ENCODE peak calls at places on chromosomes 2 and 18, in five cellular contexts. H, F, G, X and E are unnamed samples.

GRCh38 chr2:182868049-182868422 is 1.6 kb upstream of the FRZB start:
- DNase-seq in F (no peak), G (no peak), X (no peak), H (no peak), E (no peak)

GRCh38 chr2:215848146-215848545 is 165.2 kb downstream of the MREG start:
- DNase-seq in H (no peak), F (no peak), X (no peak), G (no peak), E (no peak)

GRCh38 chr18:74457743-74458465 is 796 bp upstream of the DIPK1C start:
- DNase-seq in X (peak), G (peak), F (no peak), H (no peak), E (no peak)

GRCh38 chr18:58394607-58395425 is 234.1 kb downstream of the ALPK2 start:
- DNase-seq in H (no peak), F (no peak), X (no peak), G (no peak), E (no peak)

GRCh38 chr2:150144546-150145305 is 342.7 kb downstream of the RND3 start:
- DNase-seq in F (no peak), H (no peak), G (no peak), X (no peak), E (no peak)

GRCh38 chr2:191923652-191923997 is 76.7 kb upstream of the CAVIN2 start:
- DNase-seq in G (no peak), X (no peak), F (no peak), H (no peak), E (no peak)

GRCh38 chr2:52264911-52265310 is 1233.0 kb upstream of the NRXN1 start:
- DNase-seq in H (no peak), F (no peak), X (no peak), G (no peak), E (no peak)

GRCh38 chr2:37657471-37657870 is 14.0 kb downstream of the CDC42EP3 start:
- DNase-seq in G (no peak), X (no peak), F (no peak), H (no peak), E (no peak)

GRCh38 chr18:22152093-22152492 is 17.3 kb upstream of the GATA6 start:
- DNase-seq in F (no peak), X (no peak), H (no peak), G (peak), E (no peak)

GRCh38 chr18:34801769-34802168 is 91.7 kb downstream of the DTNA start:
- DNase-seq in F (no peak), G (no peak), H (no peak), X (no peak), E (no peak)

GRCh38 chr2:20621366-20622295 is 29.3 kb downstream of the HS1BP3 start:
- DNase-seq in G (peak), X (no peak), F (peak), H (no peak), E (no peak)

GRCh38 chr2:121902171-121902591 is 146.7 kb downstream of the TSN start:
- DNase-seq in F (no peak), X (peak), G (peak), H (no peak), E (no peak)

GRCh38 chr2:213640742-213641425 is 356.6 kb downstream of the SPAG16 start:
- DNase-seq in X (no peak), G (no peak), H (no peak), F (no peak), E (no peak)

GRCh38 chr18:28657836-28658410 is 481.0 kb upstream of the CDH2 start:
- DNase-seq in X (no peak), H (no peak), G (no peak), F (no peak), E (no peak)

GRCh38 chr2:236254021-236254420 is 10.2 kb downstream of the ASB18 start:
- DNase-seq in X (no peak), G (no peak), F (no peak), H (no peak), E (no peak)

GRCh38 chr2:196836440-196836839 is 27.3 kb upstream of the C2orf66 start:
- DNase-seq in F (no peak), H (no peak), X (no peak), G (no peak), E (no peak)

GRCh38 chr2:152054593-152054992 is 44.3 kb downstream of the CACNB4 start:
- DNase-seq in F (no peak), H (no peak), G (no peak), X (no peak), E (no peak)

GRCh38 chr2:121211689-121212151 is 73.3 kb downstream of the TFCP2L1 start:
- DNase-seq in F (no peak), H (no peak), X (no peak), G (no peak), E (no peak)

GRCh38 chr2:204771693-204772092 is 226.4 kb downstream of the PARD3B start:
- DNase-seq in X (no peak), H (no peak), F (no peak), G (no peak), E (no peak)

GRCh38 chr2:46803551-46803885 is 112.1 kb downstream of the MCFD2 start:
- DNase-seq in G (peak), F (no peak), X (no peak), H (no peak), E (no peak)

GRCh38 chr2:128781888-128782385 is 463.3 kb upstream of the HS6ST1 start:
- DNase-seq in X (no peak), F (no peak), G (peak), H (no peak), E (no peak)

GRCh38 chr18:57581301-57581934 is 5.1 kb downstream of the FECH start:
- DNase-seq in H (no peak), G (no peak), X (peak), F (no peak), E (no peak)

GRCh38 chr2:71893646-71894045 is 254.0 kb downstream of the CYP26B1 start:
- DNase-seq in X (no peak), G (peak), H (no peak), F (no peak), E (no peak)

GRCh38 chr2:138780451-138780880 is 276 bp upstream of the NXPH2 start:
- DNase-seq in X (no peak), F (no peak), G (no peak), H (no peak), E (no peak)

GRCh38 chr2:232365621-232366321 is 12.8 kb upstream of the ALPP start:
- DNase-seq in X (no peak), G (peak), F (no peak), H (no peak), E (peak)

GRCh38 chr2:144703852-144704324 is 184.0 kb upstream of the ZEB2 start:
- DNase-seq in H (peak), X (no peak), G (no peak), F (peak), E (peak)

GRCh38 chr18:74806700-74807416 is 209.2 kb downstream of the ZNF407 start:
- DNase-seq in H (no peak), F (no peak), G (no peak), X (no peak), E (no peak)

GRCh38 chr18:80229342-80229741 is 18.0 kb downstream of the PARD6G start:
- DNase-seq in G (peak), F (no peak), H (no peak), X (peak), E (no peak)

GRCh38 chr2:23618696-23619530 is 233.9 kb downstream of the KLHL29 start:
- DNase-seq in H (no peak), F (no peak), G (no peak), X (no peak), E (no peak)

GRCh38 chr18:808086-808485 is 4.0 kb downstream of the YES1 start:
- DNase-seq in F (no peak), G (no peak), X (no peak), H (no peak), E (peak)

GRCh38 chr18:41331661-41332060 is 623.4 kb upstream of the PIK3C3 start:
- DNase-seq in H (no peak), X (no peak), F (no peak), G (no peak), E (no peak)

GRCh38 chr2:207119048-207119447 is 46.7 kb downstream of the KLF7 start:
- DNase-seq in H (no peak), F (no peak), X (no peak), G (no peak), E (no peak)

GRCh38 chr2:207117668-207118067 is 48.1 kb downstream of the KLF7 start:
- DNase-seq in F (no peak), X (no peak), G (no peak), H (no peak), E (no peak)

GRCh38 chr2:207112397-207112796 is 53.4 kb downstream of the KLF7 start:
- DNase-seq in X (no peak), H (no peak), F (no peak), G (no peak), E (no peak)

GRCh38 chr2:207113403-207113802 is 52.3 kb downstream of the KLF7 start:
- DNase-seq in X (no peak), H (no peak), G (no peak), F (no peak), E (no peak)

DNA sequence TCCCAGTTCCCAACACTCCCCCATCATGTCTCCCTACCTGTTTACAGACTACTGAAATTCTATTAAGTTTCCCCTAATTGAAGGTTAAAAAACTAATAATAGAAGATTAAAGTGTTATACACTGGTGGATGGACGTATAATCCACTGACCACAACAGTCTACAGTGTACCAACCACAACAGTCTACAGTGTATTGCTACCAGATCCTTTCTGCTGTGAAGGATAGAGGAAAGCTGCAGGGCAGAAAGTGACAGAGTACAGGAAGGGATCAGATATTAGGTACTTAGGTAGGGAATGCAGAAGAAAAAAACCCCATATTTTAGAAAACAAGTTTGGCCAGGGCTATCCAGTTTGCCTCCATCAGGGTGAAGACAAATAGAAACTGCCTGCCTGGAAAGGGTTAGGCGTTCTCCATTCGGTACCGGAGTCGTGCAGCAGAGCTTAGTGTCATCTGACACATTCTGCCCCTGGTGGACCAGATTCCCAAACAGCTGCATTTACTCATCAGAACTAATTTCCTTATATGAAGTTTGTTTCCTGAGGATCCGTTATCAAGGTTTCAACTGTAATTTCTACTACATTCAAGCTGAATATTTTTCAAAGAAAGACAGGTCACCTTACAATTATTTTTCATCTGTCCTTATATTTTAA is 49.9 kb downstream of the KLF7 start:
- DNase-seq in F (no peak), H (no peak), X (no peak), G (no peak), E (no peak)
- TF ChIP-seq POLR2A in F (no peak), H (no peak), X (no peak), G (no peak), E (no peak)

GRCh38 chr2:65666156-65666725 is 233.8 kb upstream of the SPRED2 start:
- DNase-seq in H (no peak), F (no peak), G (no peak), X (no peak), E (no peak)

GRCh38 chr2:65662654-65663432 is 230.4 kb upstream of the SPRED2 start:
- DNase-seq in H (no peak), F (no peak), X (no peak), G (no peak), E (no peak)

GRCh38 chr2:65661980-65662653 is 229.7 kb upstream of the SPRED2 start:
- DNase-seq in H (no peak), X (no peak), G (no peak), F (no peak), E (no peak)

GRCh38 chr2:65663831-65664407 is 231.5 kb upstream of the SPRED2 start:
- DNase-seq in F (no peak), X (no peak), G (no peak), H (no peak), E (no peak)

GRCh38 chr2:65664931-65665330 is 232.5 kb upstream of the SPRED2 start:
- DNase-seq in G (no peak), X (no peak), F (no peak), H (no peak), E (no peak)
- TF ChIP-seq POLR2A in G (no peak), X (no peak), F (no peak), H (no peak), E (no peak)

DNA sequence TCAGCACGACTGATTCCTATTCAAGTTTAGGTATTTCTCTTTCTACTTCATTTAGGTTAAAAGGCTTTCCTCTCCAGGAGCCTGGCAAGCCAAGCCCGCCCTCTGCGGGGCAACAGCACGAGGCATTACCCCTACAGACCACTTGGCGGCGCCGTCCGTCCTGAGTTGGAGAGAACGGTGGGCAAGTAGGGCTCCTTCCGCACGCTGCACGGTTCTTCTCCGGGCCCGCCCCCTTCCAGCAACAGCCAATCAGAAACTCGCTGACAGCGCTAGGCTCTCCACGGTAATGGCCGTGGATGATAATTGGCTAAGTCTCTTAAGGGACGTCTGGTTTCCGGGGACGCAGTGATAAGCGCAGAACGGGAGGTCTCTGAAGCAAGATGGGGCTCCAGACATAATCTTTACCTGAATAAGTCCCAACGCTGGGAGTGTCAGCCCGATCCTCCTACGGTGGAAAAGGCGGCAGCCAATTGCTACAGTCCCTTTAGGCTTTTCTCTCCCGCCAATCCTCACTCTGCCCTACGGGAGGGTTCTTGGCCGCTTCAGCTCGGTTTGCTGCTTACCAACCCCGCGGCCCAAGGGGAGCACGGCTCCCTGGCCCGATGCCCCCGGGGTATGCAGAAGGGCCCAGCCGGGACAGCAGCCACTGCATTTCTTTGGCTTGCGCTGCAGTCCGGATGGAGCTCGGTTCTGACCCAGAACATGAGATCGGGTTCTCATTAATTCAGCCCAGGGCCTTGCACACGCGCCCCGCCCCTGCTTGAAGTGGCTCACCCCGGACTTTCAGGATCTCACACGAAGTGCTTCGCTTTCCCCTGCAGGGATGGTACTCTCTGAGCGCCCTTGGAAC is 206.9 kb upstream of the PKDCC start:
- DNase-seq in X (peak), G (peak), F (peak), H (peak), E (peak)
- TF ChIP-seq POLR2A in X (no peak), G (no peak), F (no peak), H (peak), E (no peak)

GRCh38 chr2:85561280-85562212 is at the start of gene GGCX:
- DNase-seq in H (peak), G (peak), F (peak), X (peak), E (peak)
- TF ChIP-seq POLR2A in H (peak), G (no peak), F (no peak), X (peak), E (peak)

GRCh38 chr2:101001713-101002561 is at the start of gene RPL31:
- DNase-seq in G (peak), H (peak), F (peak), X (peak), E (peak)
- TF ChIP-seq POLR2A in G (no peak), H (peak), F (no peak), X (peak), E (peak)

GRCh38 chr18:11004294-11004693 is 145.1 kb downstream of the PIEZO2 start:
- DNase-seq in G (no peak), H (no peak), F (no peak), X (no peak), E (no peak)

GRCh38 chr18:11004951-11005350 is 144.4 kb downstream of the PIEZO2 start:
- DNase-seq in G (no peak), H (no peak), X (no peak), F (no peak), E (no peak)

GRCh38 chr18:11002796-11003195 is 146.6 kb downstream of the PIEZO2 start:
- DNase-seq in X (no peak), G (no peak), F (no peak), H (no peak), E (no peak)

GRCh38 chr18:11008544-11008943 is 140.8 kb downstream of the PIEZO2 start:
- DNase-seq in X (no peak), F (no peak), H (no peak), G (no peak), E (no peak)

DNA sequence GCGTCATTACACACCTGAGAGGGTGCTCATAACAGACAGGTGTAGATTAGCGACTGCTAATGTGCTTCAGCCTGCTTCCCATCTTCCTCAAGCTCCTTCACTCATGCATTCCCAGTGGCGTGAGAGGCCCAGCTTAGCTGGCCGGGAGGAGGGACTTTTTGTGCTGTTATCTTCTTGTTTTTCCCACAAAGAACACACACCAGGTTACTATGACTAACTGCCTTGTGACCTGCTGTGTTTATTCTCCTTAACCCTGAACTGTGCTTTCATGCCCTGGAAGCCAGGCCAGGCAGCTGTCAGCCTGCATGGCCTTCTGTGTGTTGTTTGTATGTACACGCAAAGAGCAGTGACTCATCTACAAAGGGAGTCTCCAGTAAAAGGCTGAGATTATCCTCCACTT is 143.8 kb downstream of the PIEZO2 start:
- DNase-seq in F (peak), X (no peak), G (no peak), H (peak), E (no peak)
- TF ChIP-seq POLR2A in F (no peak), X (no peak), G (no peak), H (no peak), E (no peak)

GRCh38 chr2:76009484-76009883 is 298.8 kb upstream of the GCFC2 start:
- DNase-seq in X (no peak), F (no peak), G (no peak), H (no peak), E (no peak)
- TF ChIP-seq POLR2A in X (no peak), F (no peak), G (no peak), H (no peak), E (no peak)

DNA sequence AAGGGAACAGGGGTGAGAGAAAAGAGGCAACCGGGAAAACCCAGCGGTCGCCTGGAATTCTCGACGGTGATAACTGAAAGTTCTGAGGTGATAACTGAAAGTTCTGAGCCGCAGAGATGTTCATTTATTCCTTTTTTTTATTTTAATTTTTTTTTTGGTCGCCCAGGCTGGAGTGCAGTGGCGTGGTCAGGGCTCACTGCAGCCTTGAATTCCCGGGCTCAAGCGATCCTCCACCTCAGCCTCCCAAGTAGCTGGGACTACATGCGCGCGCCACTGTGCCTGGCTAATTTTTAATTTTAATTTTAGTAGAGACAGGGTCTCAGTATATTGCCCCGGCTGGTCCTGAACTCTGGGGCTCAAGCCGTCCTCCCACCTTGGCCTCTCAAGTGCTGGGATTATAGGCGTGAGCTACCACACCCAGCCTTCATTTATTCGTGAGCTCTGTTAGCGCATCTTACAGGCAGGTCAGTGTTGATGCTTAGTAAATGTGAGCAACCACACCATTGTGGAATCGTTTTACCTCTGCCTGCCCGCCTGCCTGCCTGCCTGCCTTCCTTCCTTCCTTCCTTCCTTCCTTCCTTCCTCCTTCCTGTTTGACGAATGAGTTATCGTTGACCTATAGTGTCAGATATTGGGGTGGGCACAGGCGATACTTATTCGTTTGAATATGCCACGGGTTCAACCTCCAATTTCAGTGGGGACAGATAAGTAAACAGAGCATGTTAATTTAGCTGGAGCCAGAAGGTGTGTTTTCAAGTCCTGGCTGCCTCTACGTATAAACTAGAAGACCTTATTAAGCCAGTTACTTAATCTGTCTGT is 555 bp upstream of the E2F6 start:
- DNase-seq in X (no peak), H (no peak), F (no peak), G (peak), E (peak)
- TF ChIP-seq POLR2A in X (no peak), H (no peak), F (no peak), G (no peak), E (no peak)